ENCODE peak calls at places on chromosomes 7 and 10, in five cellular contexts. L, X, E, S and K are unnamed samples.

GRCh38 chr7:158484801-158485531 is 102.7 kb downstream of the PTPRN2 start:
- DNase-seq in E (no peak), S (no peak), X (no peak), L (no peak), K (no peak)

GRCh38 chr10:108072466-108072865 is 908.0 kb upstream of the SORCS1 start:
- DNase-seq in E (no peak), L (no peak), X (no peak), S (no peak), K (no peak)

GRCh38 chr7:30968294-30968693 is 4.5 kb downstream of the GHRHR start:
- DNase-seq in L (no peak), X (no peak), S (no peak), E (no peak), K (no peak)

GRCh38 chr10:62577666-62578291 is 203.6 kb downstream of the ZNF365 start:
- DNase-seq in L (no peak), S (no peak), E (no peak), X (no peak), K (no peak)

GRCh38 chr10:112280205-112280921 is 2.8 kb upstream of the TECTB start:
- DNase-seq in S (no peak), E (no peak), X (no peak), L (no peak), K (no peak)

GRCh38 chr10:44801383-44802327 is 109.5 kb upstream of the TMEM72 start:
- DNase-seq in L (no peak), X (peak), S (peak), E (no peak), K (no peak)

GRCh38 chr10:78424721-78425120 is 391.1 kb downstream of the RPS24 start:
- DNase-seq in S (peak), L (no peak), X (peak), E (no peak), K (no peak)

GRCh38 chr7:35797311-35797710 is 3.5 kb upstream of the SEPTIN7 start:
- DNase-seq in S (no peak), E (no peak), L (no peak), X (no peak), K (no peak)

GRCh38 chr7:45601094-45601493 is 26.9 kb downstream of the ADCY1 start:
- DNase-seq in E (peak), S (no peak), X (no peak), L (no peak), K (no peak)

GRCh38 chr7:6536262-6536770 is 14.9 kb downstream of the GRID2IP start:
- DNase-seq in E (no peak), L (peak), X (peak), S (no peak), K (no peak)

GRCh38 chr10:29450405-29450804 is 161.5 kb downstream of the LYZL1 start:
- DNase-seq in E (no peak), L (no peak), X (no peak), S (no peak), K (no peak)

GRCh38 chr10:19825690-19826089 is 9.5 kb downstream of the PLXDC2 start:
- DNase-seq in X (no peak), L (no peak), E (no peak), S (no peak), K (no peak)

GRCh38 chr7:100860702-100861615 is 6.2 kb upstream of the TRIP6 start:
- DNase-seq in S (no peak), L (no peak), X (no peak), E (no peak), K (no peak)

GRCh38 chr7:95534796-95535195 is 49.1 kb downstream of the ASB4 start:
- DNase-seq in L (no peak), S (no peak), X (no peak), E (no peak), K (no peak)

GRCh38 chr10:128064615-128065580 is 61.3 kb downstream of the MKI67 start:
- DNase-seq in S (no peak), X (no peak), L (no peak), E (peak), K (no peak)

GRCh38 chr10:3197354-3198003 is 24.9 kb upstream of the PITRM1 start:
- DNase-seq in X (peak), S (peak), L (peak), E (peak), K (peak)
- TF ChIP-seq CTCF in X (peak), S (peak), L (peak), E (peak), K (peak)

DNA sequence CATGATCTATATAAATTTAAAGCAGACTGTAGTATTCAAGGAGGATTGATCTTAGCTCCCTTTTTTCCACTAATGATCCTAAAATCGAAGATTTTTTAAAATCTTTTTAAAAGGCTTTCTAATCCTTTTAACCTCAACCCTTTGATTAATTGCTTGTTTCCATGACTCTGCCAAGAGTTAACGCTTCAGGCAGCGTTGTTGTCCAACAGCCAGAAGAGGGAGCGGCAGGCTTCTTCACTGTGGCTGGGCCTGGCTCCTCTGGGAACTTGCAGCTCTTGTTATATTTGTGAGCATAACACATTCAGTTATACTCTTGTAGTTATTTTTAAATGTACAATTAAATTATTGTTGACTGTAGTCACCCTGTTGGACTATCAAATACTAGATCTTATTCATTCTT is 26.3 kb downstream of the CRCP start:
- DNase-seq in E (peak), X (peak), L (peak), S (peak), K (peak)
- TF ChIP-seq CTCF in E (peak), X (peak), L (peak), S (peak), K (peak)

GRCh38 chr7:152173372-152174070 is 148.0 kb downstream of the GALNT11 start:
- DNase-seq in S (no peak), E (no peak), X (no peak), L (no peak), K (no peak)
- TF ChIP-seq CTCF in S (no peak), E (no peak), X (no peak), L (no peak), K (no peak)

DNA sequence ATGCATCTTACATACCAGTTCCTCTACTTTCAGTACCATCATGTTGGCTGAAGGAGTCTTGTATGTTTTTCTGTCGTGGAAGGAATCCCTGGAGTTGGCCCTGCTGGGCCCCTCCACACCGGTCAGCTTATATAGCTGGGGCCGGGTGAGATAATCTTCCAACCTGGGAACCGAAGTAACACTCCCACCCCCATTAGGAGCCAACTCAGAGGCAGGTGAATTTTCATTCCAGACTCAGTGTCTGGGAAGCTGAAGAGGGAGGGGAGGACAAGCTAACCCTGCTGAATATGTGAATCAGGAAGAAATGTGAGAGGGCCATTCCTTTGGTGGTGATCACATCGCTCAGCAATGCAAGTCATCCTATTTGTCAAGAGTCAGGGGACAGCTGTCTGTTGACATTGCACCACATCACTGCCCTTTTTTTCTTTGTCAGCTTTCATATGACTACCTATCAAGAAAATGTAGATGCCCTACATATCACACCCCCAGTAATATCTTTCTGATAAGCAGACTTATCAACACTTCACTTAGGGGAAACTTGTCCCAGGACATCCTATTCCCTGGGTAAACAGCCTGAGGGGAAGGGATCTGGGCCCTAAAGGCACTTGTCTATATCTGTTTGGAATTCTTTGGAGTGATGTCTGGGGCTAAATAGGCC is at the start of gene ANKRD1:
- DNase-seq in X (peak), S (peak), E (no peak), L (no peak), K (no peak)
- TF ChIP-seq CTCF in X (no peak), S (no peak), E (no peak), L (no peak), K (no peak)

DNA sequence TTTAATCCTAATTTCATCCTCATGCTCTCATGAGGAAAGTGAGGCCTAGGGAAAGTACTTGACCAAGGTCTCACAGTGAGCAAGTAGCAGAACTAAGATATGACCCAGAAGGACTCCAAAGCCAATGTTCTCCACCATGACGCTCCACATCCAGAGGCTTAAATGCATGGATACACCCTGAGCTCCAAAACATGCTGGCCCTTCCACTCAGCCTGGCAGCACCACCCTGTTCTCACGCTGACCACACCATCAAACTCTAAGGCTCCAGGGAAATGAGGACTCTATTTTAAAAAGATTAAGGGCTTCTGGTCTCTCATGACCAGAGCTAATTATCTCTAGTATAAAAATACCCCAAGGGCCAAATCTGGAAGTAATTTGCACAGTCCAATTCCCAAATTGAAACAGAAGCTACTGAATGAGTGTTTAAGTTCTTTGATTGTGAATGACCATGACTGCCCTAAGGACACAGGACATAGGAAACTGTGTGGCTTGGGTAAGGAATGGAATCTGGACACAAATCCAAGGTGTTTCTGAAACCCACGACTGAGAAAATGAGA is 71.1 kb upstream of the ABLIM1 start:
- DNase-seq in E (no peak), X (no peak), S (no peak), L (no peak), K (no peak)
- TF ChIP-seq CTCF in E (no peak), X (no peak), S (no peak), L (no peak), K (no peak)

GRCh38 chr10:88091490-88092061 is 228.2 kb downstream of the PTEN start:
- DNase-seq in X (no peak), S (no peak), E (no peak), L (no peak), K (no peak)
- TF ChIP-seq CTCF in X (no peak), S (no peak), E (no peak), L (no peak), K (no peak)

GRCh38 chr10:4344544-4344994 is 481.4 kb upstream of the AKR1E2 start:
- DNase-seq in S (peak), E (peak), X (peak), L (no peak), K (no peak)
- TF ChIP-seq CTCF in S (no peak), E (no peak), X (peak), L (no peak), K (no peak)

DNA sequence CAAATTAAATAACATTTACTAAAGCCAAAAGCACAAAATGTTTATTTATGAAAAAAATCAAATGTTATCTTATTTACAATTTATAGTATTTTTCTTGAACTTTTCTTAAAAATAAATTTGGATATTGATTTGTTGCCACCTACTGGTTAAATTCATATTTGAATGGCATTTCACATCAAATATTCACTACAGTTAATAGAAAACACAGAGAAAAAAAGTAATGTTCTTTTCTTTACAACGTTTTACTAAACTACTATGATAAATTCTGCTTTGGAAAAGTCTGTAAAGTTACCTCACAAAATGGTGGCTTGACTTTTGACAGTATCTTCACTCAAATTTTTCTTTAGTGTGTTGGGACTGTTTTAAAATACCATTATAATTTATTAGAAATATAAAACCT is 52.7 kb downstream of the SRPK2 start:
- DNase-seq in X (no peak), E (no peak), L (no peak), S (no peak), K (no peak)
- TF ChIP-seq CTCF in X (peak), E (peak), L (peak), S (peak), K (peak)